ENCODE peak calls at places on chromosomes 6 and 20, in five cellular contexts. M is GM12878, B is H1, V is HepG2, L is NT2/D1. D is an unnamed sample.

GRCh38 chr6:159036673-159037072 is 8.1 kb downstream of the TAGAP start:
- DNase-seq in V (no peak), B (no peak), L (no peak), M (no peak), D (no peak)

GRCh38 chr6:154257074-154257473 is 99.5 kb downstream of the IPCEF1 start:
- DNase-seq in L (no peak), M (no peak), B (no peak), V (no peak), D (no peak)

GRCh38 chr6:138814179-138814834 is 18.4 kb downstream of the ECT2L start:
- DNase-seq in B (no peak), M (no peak), L (no peak), V (peak; percentile 93), D (no peak)

GRCh38 chr6:45822269-45822812 is 193.3 kb downstream of the CLIC5 start:
- DNase-seq in M (no peak), V (no peak), L (no peak), B (no peak), D (no peak)

GRCh38 chr6:51550243-51550642 is 537.2 kb downstream of the PKHD1 start:
- DNase-seq in B (no peak), L (no peak), V (no peak), M (no peak), D (no peak)

GRCh38 chr6:125853740-125854139 is 63.0 kb downstream of the NCOA7 start:
- DNase-seq in V (no peak), B (no peak), L (no peak), M (no peak), D (no peak)

GRCh38 chr6:35296931-35297330 is 687 bp upstream of the DEF6 start:
- DNase-seq in B (no peak), V (no peak), M (no peak), L (no peak), D (no peak)

GRCh38 chr6:54970337-54970736 is 123.8 kb downstream of the FAM83B start:
- DNase-seq in B (no peak), M (no peak), V (no peak), L (no peak), D (no peak)

GRCh38 chr6:113894712-113895674 is 37.8 kb downstream of the MARCKS start:
- DNase-seq in V (no peak), L (no peak), B (no peak), M (no peak), D (no peak)

GRCh38 chr6:106253194-106253593 is 72.4 kb downstream of the ATG5 start:
- DNase-seq in V (no peak), M (no peak), L (no peak), B (no peak), D (no peak)

GRCh38 chr20:63125893-63126601 is 89.9 kb downstream of the YTHDF1 start:
- DNase-seq in V (no peak), B (no peak), M (no peak), L (no peak), D (no peak)

GRCh38 chr6:52304917-52305316 is 20.4 kb upstream of the MCM3 start:
- DNase-seq in B (no peak), M (no peak), V (no peak), L (no peak), D (no peak)

GRCh38 chr6:19605624-19606023 is 231.5 kb upstream of the ID4 start:
- DNase-seq in B (no peak), V (no peak), L (no peak), M (no peak), D (no peak)

GRCh38 chr6:8837343-8837742 is 402.0 kb upstream of the SLC35B3 start:
- DNase-seq in B (no peak), L (no peak), M (no peak), V (no peak), D (no peak)

GRCh38 chr6:25369043-25369442 is 89.9 kb downstream of the CARMIL1 start:
- DNase-seq in V (no peak), M (no peak), B (no peak), L (no peak), D (no peak)

GRCh38 chr6:35044771-35045275 is 96.3 kb downstream of the TCP11 start:
- DNase-seq in V (no peak), L (no peak), B (no peak), M (no peak), D (no peak)

GRCh38 chr20:3082955-3083952 is 1.3 kb downstream of the AVP start:
- DNase-seq in L (no peak), B (peak; percentile 74), V (peak; percentile 26), M (no peak), D (no peak)

GRCh38 chr6:137111296-137112066 is 62.0 kb downstream of the IL22RA2 start:
- DNase-seq in L (no peak), V (no peak), M (no peak), B (no peak), D (no peak)
- TF ChIP-seq SUZ12 in L (no peak), V (no peak), M (no peak), B (no peak), D (no peak)

GRCh38 chr6:43469947-43470346 is 7.4 kb upstream of the TJAP1 start:
- DNase-seq in M (no peak), V (no peak), B (no peak), L (no peak), D (no peak)

GRCh38 chr6:43472515-43472914 is 4.9 kb upstream of the TJAP1 start:
- DNase-seq in M (no peak), L (no peak), B (no peak), V (no peak), D (no peak)

GRCh38 chr6:43468240-43468639 is 9.1 kb upstream of the TJAP1 start:
- DNase-seq in M (no peak), B (no peak), V (no peak), L (no peak), D (no peak)

GRCh38 chr6:43468748-43469681 is 8.4 kb upstream of the TJAP1 start:
- DNase-seq in L (no peak), V (no peak), M (no peak), B (no peak), D (no peak)

DNA sequence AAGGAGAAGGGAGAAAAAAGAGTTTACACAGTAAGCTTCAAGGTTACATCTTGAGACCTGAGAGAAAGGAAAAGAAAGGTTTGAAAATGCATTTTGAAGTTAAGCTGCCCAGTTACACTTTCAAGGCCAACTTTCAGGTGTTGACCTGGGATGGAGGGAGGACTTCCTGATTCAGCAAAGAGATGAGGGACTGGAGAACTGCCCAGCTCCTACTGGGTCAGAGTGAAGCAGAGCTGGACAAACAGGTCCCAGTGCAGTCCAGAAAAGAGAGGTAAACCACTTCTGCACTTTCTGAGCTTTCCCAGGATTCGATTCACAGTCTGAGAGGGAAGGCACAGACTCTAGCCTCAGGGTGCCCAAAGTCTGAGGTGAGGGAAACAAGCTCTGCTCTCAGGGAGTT is 6.0 kb upstream of the TJAP1 start:
- DNase-seq in M (no peak), L (no peak), V (no peak), B (no peak), D (no peak)
- TF ChIP-seq SUZ12 in M (no peak), L (no peak), V (no peak), B (no peak), D (no peak)

DNA sequence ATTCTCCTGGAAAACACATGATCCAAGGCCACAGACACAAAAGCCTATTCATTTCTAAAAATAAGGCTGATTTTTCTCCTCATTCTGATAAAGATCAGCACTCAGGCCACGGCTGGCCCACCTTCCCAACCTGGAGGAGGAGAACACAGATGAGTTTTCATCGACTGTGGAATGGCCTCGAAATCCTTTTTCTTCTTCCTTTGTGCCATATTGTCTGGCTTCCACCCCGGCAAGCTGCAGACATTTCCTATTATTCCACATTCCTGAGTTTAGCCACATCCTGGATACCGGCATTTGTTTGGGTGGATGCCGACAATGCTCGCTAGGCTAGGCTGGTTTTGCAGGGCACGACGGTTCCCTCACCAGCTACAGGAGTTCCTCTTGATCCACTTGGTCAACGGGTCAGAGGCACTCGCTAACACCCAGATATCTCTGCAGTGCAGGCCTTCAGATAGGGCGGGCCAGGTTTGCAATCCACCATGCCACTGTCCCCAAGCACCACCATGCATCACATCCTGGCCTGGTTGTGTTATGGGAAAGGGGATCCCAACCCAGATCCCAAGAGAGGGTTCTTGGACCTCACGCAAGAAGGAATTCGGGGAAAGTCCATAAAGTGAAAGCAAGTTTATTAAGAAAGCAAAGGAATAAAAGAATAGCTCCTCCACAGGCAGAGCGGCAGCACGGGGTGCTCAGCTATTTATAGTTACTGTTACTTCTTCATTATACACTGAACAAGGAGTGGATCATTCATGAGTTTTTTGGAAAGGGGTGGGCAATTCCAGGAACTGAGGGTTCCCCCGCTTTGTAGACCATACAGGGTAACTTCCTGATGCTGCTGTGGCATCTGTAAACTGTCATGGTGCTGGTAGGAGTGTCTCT is 4.2 kb upstream of the CTSZ start:
- DNase-seq in B (peak; percentile 26), M (no peak), L (no peak), V (peak; percentile 78), D (no peak)
- TF ChIP-seq SUZ12 in B (no peak), M (no peak), L (no peak), V (no peak), D (no peak)

DNA sequence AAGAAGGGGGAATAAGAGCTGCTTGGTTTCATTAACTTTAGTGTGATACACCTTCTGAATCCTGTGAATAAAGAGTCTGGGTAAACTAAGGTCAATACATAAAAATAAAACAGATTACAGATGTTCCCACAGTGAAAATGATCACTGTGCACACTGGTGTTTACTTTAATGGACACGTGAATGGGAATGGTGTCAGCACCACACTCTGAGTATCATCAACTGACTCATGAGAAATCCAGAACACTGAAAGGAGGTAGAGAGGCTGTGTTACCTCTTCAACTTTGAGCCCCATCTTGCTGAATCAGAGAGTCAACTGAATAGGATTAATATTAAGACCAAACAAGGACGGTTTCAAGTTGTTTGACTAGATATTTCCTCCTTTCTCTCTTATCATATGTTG is 75.0 kb downstream of the ELOVL4 start:
- DNase-seq in M (no peak), V (no peak), B (no peak), L (no peak), D (no peak)
- TF ChIP-seq SUZ12 in M (no peak), V (no peak), B (no peak), L (no peak), D (no peak)

GRCh38 chr6:15296735-15297134 is 50.9 kb downstream of the JARID2 start:
- DNase-seq in B (peak; percentile 40), M (peak; percentile 83), V (no peak), L (no peak), D (no peak)

GRCh38 chr6:15296249-15296648 is 50.4 kb downstream of the JARID2 start:
- DNase-seq in L (no peak), V (no peak), B (no peak), M (no peak), D (no peak)

GRCh38 chr6:15301179-15302006 is 55.5 kb downstream of the JARID2 start:
- DNase-seq in B (no peak), M (no peak), V (no peak), L (no peak), D (no peak)

GRCh38 chr6:15297895-15298590 is 52.2 kb downstream of the JARID2 start:
- DNase-seq in L (no peak), B (peak; percentile 39), M (no peak), V (no peak), D (no peak)

DNA sequence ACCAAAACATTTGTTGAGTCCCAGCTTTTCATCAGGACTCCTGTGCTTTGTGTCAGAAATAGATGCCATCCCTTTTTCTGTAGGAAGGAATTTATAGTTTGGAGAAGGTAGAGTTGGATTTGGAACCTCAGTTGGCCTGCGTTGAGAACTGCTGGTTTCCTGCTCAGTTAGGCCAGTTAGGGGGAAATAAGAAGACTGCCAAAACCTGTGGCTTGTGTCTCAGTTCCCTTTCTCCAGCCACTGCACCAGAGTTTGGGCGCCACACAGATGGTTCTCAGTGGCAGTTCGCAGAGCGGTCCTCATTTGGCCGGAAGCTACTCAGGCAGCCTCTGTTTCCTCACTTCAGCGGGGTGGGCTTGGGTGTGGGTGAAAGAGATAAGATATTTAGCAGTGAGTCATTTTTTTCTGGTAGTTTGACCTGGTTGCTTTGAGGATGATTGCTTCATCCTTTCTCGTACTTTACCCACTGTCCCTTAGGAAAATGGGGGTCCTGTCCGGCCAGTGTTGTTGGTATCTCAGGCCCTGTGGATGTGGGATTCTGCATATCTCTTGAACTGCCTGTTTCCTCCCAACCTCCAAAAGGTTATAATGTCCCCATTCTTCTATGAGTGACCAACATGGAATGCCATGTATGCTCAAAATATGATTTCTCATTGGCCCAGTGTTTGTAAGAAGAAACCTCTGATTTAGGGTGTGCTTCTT is 53.7 kb downstream of the JARID2 start:
- DNase-seq in V (peak; percentile 60), B (peak; percentile 45), M (peak; percentile 90), L (no peak), D (no peak)
- TF ChIP-seq SUZ12 in V (no peak), B (no peak), M (no peak), L (no peak), D (no peak)